ENCODE peak calls at places on chromosomes 16 and 17, in four cellular contexts. O is endothelial cell of umbilical vein, B is GM23248, X is PC-3. W is an unnamed sample.

GRCh38 chr16:77556203-77556602 is 121.4 kb upstream of the ADAMTS18 start:
- DNase-seq in O (no peak), B (no peak), X (no peak), W (no peak)

GRCh38 chr16:89491238-89491869 is 993 bp upstream of the ANKRD11 start:
- DNase-seq in O (no peak), B (peak), X (peak), W (no peak)

GRCh38 chr17:43591750-43592562 is 45.8 kb upstream of the ETV4 start:
- DNase-seq in O (peak), B (peak), X (peak), W (peak)

GRCh38 chr17:56290486-56291118 is 137.3 kb downstream of the ANKFN1 start:
- DNase-seq in O (peak), B (peak), X (no peak), W (no peak)

GRCh38 chr17:65057520-65058075 is 1.1 kb upstream of the GNA13 start:
- DNase-seq in O (no peak), B (no peak), X (no peak), W (no peak)

GRCh38 chr16:70691223-70692129 is 5.6 kb upstream of the MTSS2 start:
- DNase-seq in O (peak), B (peak), X (no peak), W (no peak)

GRCh38 chr17:4721203-4722135 is 9.8 kb upstream of the MED11 start:
- DNase-seq in O (peak), B (no peak), X (peak), W (no peak)

GRCh38 chr17:82463881-82464566 is 5.5 kb downstream of the NARF start:
- DNase-seq in O (no peak), B (no peak), X (no peak), W (no peak)

GRCh38 chr17:79988163-79988971 is 47.3 kb downstream of the TBC1D16 start:
- DNase-seq in O (peak), B (peak), X (peak), W (no peak)

GRCh38 chr17:73705594-73705993 is 61.3 kb upstream of the SDK2 start:
- DNase-seq in O (no peak), B (peak), X (peak), W (no peak)

GRCh38 chr17:50207318-50207717 is 5.9 kb upstream of the COL1A1 start:
- DNase-seq in O (no peak), B (peak), X (no peak), W (no peak)

GRCh38 chr17:62627219-62627903 is at the start of gene MRC2:
- DNase-seq in O (peak), B (peak), X (peak), W (no peak)

GRCh38 chr16:28326881-28327610 is 34.7 kb downstream of the SBK1 start:
- DNase-seq in O (peak), B (peak), X (peak), W (no peak)

GRCh38 chr17:40694584-40694983 is 9.0 kb downstream of the KRT24 start:
- DNase-seq in O (no peak), B (no peak), X (peak), W (no peak)

GRCh38 chr17:73691321-73691766 is 47.1 kb upstream of the SDK2 start:
- DNase-seq in O (no peak), B (no peak), X (no peak), W (no peak)

GRCh38 chr17:44722254-44722653 is 13.8 kb downstream of the DBF4B start:
- DNase-seq in O (no peak), B (no peak), X (no peak), W (no peak)

GRCh38 chr16:54507091-54507490 is 220.5 kb upstream of the IRX3 start:
- DNase-seq in O (no peak), B (no peak), X (no peak), W (no peak)

GRCh38 chr17:8674344-8675305 is 44.1 kb upstream of the MYH10 start:
- DNase-seq in O (peak), B (peak), X (no peak), W (no peak)

GRCh38 chr17:65600518-65600917 is 39.1 kb upstream of the AXIN2 start:
- DNase-seq in O (no peak), B (no peak), X (no peak), W (no peak)

GRCh38 chr16:102060-102855 is 24.2 kb downstream of the MPG start:
- DNase-seq in O (peak), B (no peak), X (no peak), W (no peak)

GRCh38 chr17:28230011-28230410 is 89.0 kb upstream of the TMEM97 start:
- DNase-seq in O (no peak), B (no peak), X (no peak), W (no peak)
- H2AFZ ChIP-seq in O (no peak), B (no peak), X (no peak), W (no peak)

GRCh38 chr16:49491111-49491670 is 117.6 kb downstream of the C16orf78 start:
- DNase-seq in O (no peak), B (no peak), X (no peak), W (no peak)

GRCh38 chr16:49492896-49493620 is 119.5 kb downstream of the C16orf78 start:
- DNase-seq in O (no peak), B (no peak), X (no peak), W (no peak)

GRCh38 chr16:49492090-49492801 is 118.6 kb downstream of the C16orf78 start:
- DNase-seq in O (peak), B (peak), X (peak), W (no peak)

GRCh38 chr16:49490321-49490705 is 116.7 kb downstream of the C16orf78 start:
- DNase-seq in O (no peak), B (no peak), X (no peak), W (no peak)

GRCh38 chr16:49491736-49492089 is 118.1 kb downstream of the C16orf78 start:
- DNase-seq in O (peak), B (no peak), X (peak), W (no peak)
- H3K9ac ChIP-seq in O (no peak), B (no peak), X (no peak), W (no peak)

DNA sequence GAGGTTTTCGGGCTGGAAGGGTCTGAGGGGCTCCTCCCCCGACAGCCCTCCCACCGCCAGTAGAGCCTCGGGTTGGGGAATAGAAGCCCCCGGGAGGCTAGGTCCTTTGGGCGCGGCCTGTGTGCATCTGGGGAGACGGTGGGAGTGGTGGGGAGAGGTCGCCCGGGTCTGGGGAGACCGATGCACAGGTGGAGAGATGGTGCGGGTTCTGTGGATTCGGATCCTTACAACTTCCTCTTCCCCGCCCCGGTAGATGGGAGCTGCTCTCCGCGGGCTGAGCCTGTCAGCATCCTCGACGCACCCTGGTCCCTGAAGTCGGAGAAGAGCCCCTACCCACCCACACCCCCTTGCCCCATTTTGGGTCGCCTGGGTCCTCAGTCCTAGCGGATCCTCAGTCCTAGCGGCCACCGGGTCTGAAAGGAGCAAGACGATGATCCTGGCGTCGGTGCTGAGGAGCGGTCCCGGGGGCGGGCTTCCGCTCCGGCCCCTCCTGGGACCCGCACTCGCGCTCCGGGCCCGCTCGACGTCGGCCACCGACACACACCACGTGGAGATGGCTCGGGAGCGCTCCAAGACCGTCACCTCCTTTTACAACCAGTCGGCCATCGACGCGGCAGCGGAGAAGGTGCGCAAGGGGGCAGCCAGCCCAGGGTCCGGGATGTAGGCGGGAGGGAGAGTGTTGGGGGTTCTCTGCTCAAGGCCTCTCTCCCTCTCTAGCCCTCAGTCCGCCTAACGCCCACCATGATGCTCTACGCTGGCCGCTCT is 790 bp downstream of the BCKDK start:
- DNase-seq in O (no peak), B (peak), X (no peak), W (no peak)
- H2AFZ ChIP-seq in O (peak), B (peak), X (peak), W (no peak)

GRCh38 chr17:18955009-18955408 is 3.0 kb downstream of the SLC5A10 start:
- DNase-seq in O (no peak), B (no peak), X (no peak), W (no peak)

GRCh38 chr17:18950944-18951905 is 740 bp upstream of the SLC5A10 start:
- DNase-seq in O (no peak), B (peak), X (no peak), W (no peak)

GRCh38 chr17:18954321-18954720 is 2.4 kb downstream of the SLC5A10 start:
- DNase-seq in O (no peak), B (no peak), X (no peak), W (no peak)

GRCh38 chr17:18951941-18952842 is at the start of gene SLC5A10:
- DNase-seq in O (no peak), B (peak), X (peak), W (no peak)

DNA sequence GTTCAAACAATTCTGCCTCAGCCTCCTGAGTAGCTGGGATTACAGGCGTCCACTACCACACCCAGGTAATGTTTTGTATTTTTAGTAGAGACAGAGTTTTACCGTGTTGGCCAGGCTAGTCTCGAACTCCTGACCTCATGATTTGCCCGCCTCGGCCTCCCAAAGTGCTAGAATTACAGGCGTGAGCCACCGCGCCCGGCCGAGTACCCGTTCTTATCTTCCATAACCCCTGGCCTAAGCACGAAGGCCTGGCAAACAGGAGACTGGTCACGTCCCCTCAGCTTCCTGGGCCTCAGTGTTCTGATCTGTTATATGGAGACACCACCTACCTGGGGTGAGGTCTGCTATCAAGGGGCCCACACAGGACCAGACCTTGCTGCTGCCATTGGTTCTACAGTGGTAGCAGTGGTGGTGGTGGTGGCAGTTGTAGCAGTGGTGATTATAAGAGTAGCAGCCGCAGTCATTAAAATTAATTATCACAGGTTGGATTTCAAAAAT is 1.3 kb downstream of the SLC5A10 start:
- DNase-seq in O (no peak), B (no peak), X (no peak), W (no peak)
- H3K9ac ChIP-seq in O (no peak), B (no peak), X (no peak), W (no peak)

GRCh38 chr17:48001187-48001586 is 30.3 kb downstream of the CDK5RAP3 start:
- DNase-seq in O (no peak), B (peak), X (no peak), W (no peak)

GRCh38 chr17:48004973-48005372 is 32.6 kb downstream of the COPZ2 start:
- DNase-seq in O (no peak), B (peak), X (no peak), W (no peak)

GRCh38 chr17:48002208-48002919 is 31.5 kb downstream of the CDK5RAP3 start:
- DNase-seq in O (peak), B (peak), X (peak), W (no peak)

GRCh38 chr17:48003686-48004120 is 32.8 kb downstream of the CDK5RAP3 start:
- DNase-seq in O (no peak), B (no peak), X (no peak), W (no peak)

GRCh38 chr17:48002920-48003685 is 32.2 kb downstream of the CDK5RAP3 start:
- DNase-seq in O (no peak), B (peak), X (no peak), W (no peak)
- H2AFZ ChIP-seq in O (peak), B (peak), X (peak), W (peak)

DNA sequence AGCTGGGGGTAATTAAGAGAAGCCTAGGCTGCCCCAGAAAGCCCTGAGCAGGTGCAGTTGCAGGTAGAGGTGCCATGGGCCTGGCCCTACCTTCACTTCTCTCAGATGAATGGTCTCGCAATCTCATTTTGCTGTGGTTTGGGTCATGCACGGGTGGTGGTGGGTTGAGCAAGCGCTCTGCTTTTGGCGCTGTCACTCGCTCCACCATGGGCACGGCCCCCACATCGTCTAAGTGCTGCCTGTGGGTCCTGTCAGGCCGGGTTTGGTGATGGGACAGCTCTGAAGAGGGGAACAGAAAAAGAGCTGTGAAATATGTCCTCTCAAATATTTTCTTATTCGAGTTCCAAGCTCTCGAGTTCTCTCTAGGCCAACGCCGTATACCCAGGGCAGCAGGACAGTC is 39.9 kb downstream of the STH start:
- DNase-seq in O (no peak), B (no peak), X (no peak), W (no peak)
- H3K9ac ChIP-seq in O (no peak), B (no peak), X (no peak), W (no peak)